ENCODE peak calls at places on chromosomes 16 and 17, in five cellular contexts. One of them, this sample, is unnamed.

GRCh38 chr17:68396795-68397536 is 60.3 kb downstream of the WIPI1 start:
- DNase-seq in GM12865: no peak
- DNase-seq in stimulated activated CD4-positive, alpha-beta T cell treated with anti-CD3 and anti-CD28 coated beads, TNF-alpha, amount 100 ng/mL, for 48 hours: no peak
- DNase-seq in H54: no peak
- DNase-seq in activated CD4-positive, alpha-beta T cell treated with anti-CD3 and anti-CD28 coated beads, Interleukin-2, amount 50 U/mL, for 1 hour: no peak
- DNase-seq in this sample: no peak

GRCh38 chr17:8832711-8833352 is 33.7 kb upstream of the MFSD6L start:
- DNase-seq in GM12865: peak
- DNase-seq in stimulated activated CD4-positive, alpha-beta T cell treated with anti-CD3 and anti-CD28 coated beads, TNF-alpha, amount 100 ng/mL, for 48 hours: peak
- DNase-seq in H54: no peak
- DNase-seq in activated CD4-positive, alpha-beta T cell treated with anti-CD3 and anti-CD28 coated beads, Interleukin-2, amount 50 U/mL, for 1 hour: peak
- DNase-seq in this sample: no peak

GRCh38 chr17:9174779-9175574 is 153.7 kb downstream of the NTN1 start:
- DNase-seq in GM12865: no peak
- DNase-seq in stimulated activated CD4-positive, alpha-beta T cell treated with anti-CD3 and anti-CD28 coated beads, TNF-alpha, amount 100 ng/mL, for 48 hours: no peak
- DNase-seq in H54: no peak
- DNase-seq in activated CD4-positive, alpha-beta T cell treated with anti-CD3 and anti-CD28 coated beads, Interleukin-2, amount 50 U/mL, for 1 hour: no peak
- DNase-seq in this sample: no peak

GRCh38 chr17:61416540-61417363 is 17.1 kb downstream of the TBX2 start:
- DNase-seq in GM12865: peak
- DNase-seq in stimulated activated CD4-positive, alpha-beta T cell treated with anti-CD3 and anti-CD28 coated beads, TNF-alpha, amount 100 ng/mL, for 48 hours: no peak
- DNase-seq in H54: peak
- DNase-seq in activated CD4-positive, alpha-beta T cell treated with anti-CD3 and anti-CD28 coated beads, Interleukin-2, amount 50 U/mL, for 1 hour: peak
- DNase-seq in this sample: peak

GRCh38 chr17:63356275-63356905 is 89.7 kb downstream of the CYB561 start:
- DNase-seq in GM12865: no peak
- DNase-seq in stimulated activated CD4-positive, alpha-beta T cell treated with anti-CD3 and anti-CD28 coated beads, TNF-alpha, amount 100 ng/mL, for 48 hours: no peak
- DNase-seq in H54: peak
- DNase-seq in activated CD4-positive, alpha-beta T cell treated with anti-CD3 and anti-CD28 coated beads, Interleukin-2, amount 50 U/mL, for 1 hour: no peak
- DNase-seq in this sample: no peak

GRCh38 chr16:14489460-14489859 is 140.6 kb downstream of the PARN start:
- DNase-seq in GM12865: peak
- DNase-seq in stimulated activated CD4-positive, alpha-beta T cell treated with anti-CD3 and anti-CD28 coated beads, TNF-alpha, amount 100 ng/mL, for 48 hours: no peak
- DNase-seq in H54: no peak
- DNase-seq in activated CD4-positive, alpha-beta T cell treated with anti-CD3 and anti-CD28 coated beads, Interleukin-2, amount 50 U/mL, for 1 hour: no peak
- DNase-seq in this sample: no peak

GRCh38 chr16:78768226-78768625 is 668.8 kb downstream of the WWOX start:
- DNase-seq in GM12865: no peak
- DNase-seq in stimulated activated CD4-positive, alpha-beta T cell treated with anti-CD3 and anti-CD28 coated beads, TNF-alpha, amount 100 ng/mL, for 48 hours: no peak
- DNase-seq in H54: no peak
- DNase-seq in activated CD4-positive, alpha-beta T cell treated with anti-CD3 and anti-CD28 coated beads, Interleukin-2, amount 50 U/mL, for 1 hour: no peak
- DNase-seq in this sample: no peak

GRCh38 chr17:80942360-80943345 is 49.0 kb upstream of the CHMP6 start:
- DNase-seq in GM12865: no peak
- DNase-seq in stimulated activated CD4-positive, alpha-beta T cell treated with anti-CD3 and anti-CD28 coated beads, TNF-alpha, amount 100 ng/mL, for 48 hours: no peak
- DNase-seq in H54: no peak
- DNase-seq in activated CD4-positive, alpha-beta T cell treated with anti-CD3 and anti-CD28 coated beads, Interleukin-2, amount 50 U/mL, for 1 hour: no peak
- DNase-seq in this sample: no peak

GRCh38 chr16:12617401-12617819 is 186.3 kb downstream of the CPPED1 start:
- DNase-seq in GM12865: peak
- DNase-seq in stimulated activated CD4-positive, alpha-beta T cell treated with anti-CD3 and anti-CD28 coated beads, TNF-alpha, amount 100 ng/mL, for 48 hours: peak
- DNase-seq in H54: no peak
- DNase-seq in activated CD4-positive, alpha-beta T cell treated with anti-CD3 and anti-CD28 coated beads, Interleukin-2, amount 50 U/mL, for 1 hour: no peak
- DNase-seq in this sample: no peak